ENCODE peak calls at places on chromosomes 3 and 15, in eight cellular contexts. M is SK-N-MC; Q is activated T-cell treated with anti-CD3 and anti-CD28 coated beads for 24 hours; N is NCI-H345; J is ACHN; K is keratinocyte; T is stromal cell of bone marrow; B is stimulated activated CD4-positive, alpha-beta T cell treated with anti-CD3 and anti-CD28 coated beads, Interleukin-2, amount 100 ng/mL, for 48 hours. U is an unnamed sample.

GRCh38 chr3:192082733-192083660 is 622.0 kb downstream of the PYDC2 start:
- DNase-seq in J (no peak), B (no peak), K (no peak), N (peak; percentile 36), Q (no peak), M (no peak), T (no peak), U (no peak)

GRCh38 chr15:65578904-65579728 is 31.8 kb downstream of the INTS14 start:
- DNase-seq in M (no peak), B (no peak), T (no peak), N (no peak), K (no peak), J (no peak), Q (no peak), U (no peak)

GRCh38 chr3:120560304-120561250 is 35.6 kb upstream of the NDUFB4 start:
- DNase-seq in J (no peak), B (no peak), N (no peak), M (no peak), K (no peak), T (no peak), Q (no peak), U (no peak)

GRCh38 chr15:78396976-78397375 is 41.0 kb upstream of the IREB2 start:
- DNase-seq in T (peak; percentile 25), N (no peak), B (no peak), J (no peak), K (no peak), M (no peak), Q (no peak), U (peak; percentile 3)

GRCh38 chr15:25883860-25884259 is 20.7 kb upstream of the ATP10A start:
- DNase-seq in J (peak; percentile 97), K (no peak), B (no peak), T (peak; percentile 59), N (no peak), Q (no peak), M (no peak), U (no peak)

GRCh38 chr3:176950743-176951142 is 246.5 kb downstream of the TBL1XR1 start:
- DNase-seq in Q (no peak), M (no peak), T (no peak), B (no peak), K (peak; percentile 15), N (no peak), J (peak; percentile 47), U (no peak)

GRCh38 chr15:55230953-55231352 is 34.2 kb upstream of the RSL24D1 start:
- DNase-seq in N (no peak), B (no peak), Q (no peak), K (no peak), M (no peak), T (no peak), J (no peak), U (no peak)

GRCh38 chr3:128294999-128295468 is 141.8 kb downstream of the EEFSEC start:
- DNase-seq in J (no peak), K (no peak), Q (no peak), M (no peak), B (no peak), N (no peak), T (no peak), U (no peak)

GRCh38 chr3:24538891-24539290 is 44.2 kb upstream of the THRB start:
- DNase-seq in T (no peak), Q (no peak), J (no peak), M (no peak), B (no peak), K (no peak), N (no peak), U (no peak)

GRCh38 chr3:123660900-123661299 is 76.0 kb upstream of the HACD2 start:
- DNase-seq in Q (no peak), K (no peak), M (no peak), N (no peak), T (peak; percentile 97), B (no peak), J (no peak), U (peak; percentile 91)

GRCh38 chr15:38642689-38643270 is 78.2 kb upstream of the RASGRP1 start:
- DNase-seq in T (no peak), J (no peak), Q (no peak), N (no peak), K (no peak), B (no peak), M (no peak), U (no peak)

GRCh38 chr3:50123394-50124361 is 31.4 kb upstream of the SEMA3F start:
- DNase-seq in Q (no peak), N (no peak), M (no peak), B (no peak), T (no peak), J (no peak), K (no peak), U (no peak)